ENCODE peak calls at places on chromosome 5, in nine cellular contexts. G is uterus, A is NB4, E is tibial nerve, L is IMR-90, I is prostate gland, F is H1, Z is breast epithelium, Q is testis. S is an unnamed sample.

GRCh38 chr5:458547-459353 is 15.8 kb downstream of the EXOC3 start:
- DNase-seq in G (peak), A (no peak), E (no peak), L (peak), I (no peak), F (no peak), Z (peak), Q (no peak), S (peak)

GRCh38 chr5:36606437-36607113 is at the start of gene SLC1A3:
- DNase-seq in G (no peak), A (peak), E (peak), L (peak), I (peak), F (no peak), Z (peak), Q (peak), S (peak)

GRCh38 chr5:39197556-39197955 is 21.8 kb downstream of the FYB1 start:
- DNase-seq in G (no peak), A (no peak), E (no peak), L (no peak), I (no peak), F (no peak), Z (no peak), Q (no peak), S (peak)

GRCh38 chr5:5331838-5332237 is 90.6 kb upstream of the ICE1 start:
- DNase-seq in G (no peak), A (no peak), E (no peak), L (no peak), I (no peak), F (no peak), Z (no peak), Q (no peak), S (no peak)

GRCh38 chr5:62152394-62153123 is 153.4 kb upstream of the KIF2A start:
- DNase-seq in G (no peak), A (no peak), E (no peak), L (no peak), I (no peak), F (no peak), Z (no peak), Q (no peak), S (no peak)

GRCh38 chr5:68319316-68320093 is 103.9 kb downstream of the PIK3R1 start:
- DNase-seq in G (no peak), A (no peak), E (no peak), L (peak), I (no peak), F (no peak), Z (no peak), Q (no peak), S (no peak)

GRCh38 chr5:168578006-168578405 is 1.2 kb downstream of the PANK3 start:
- DNase-seq in G (no peak), A (peak), E (no peak), L (peak), I (no peak), F (no peak), Z (no peak), Q (no peak), S (no peak)

GRCh38 chr5:38290028-38290653 is 31.8 kb downstream of the EGFLAM start:
- DNase-seq in G (no peak), A (no peak), E (no peak), L (no peak), I (no peak), F (no peak), Z (no peak), Q (no peak), S (no peak)

GRCh38 chr5:141534492-141535213 is 45.8 kb downstream of the PCDHGC5 start:
- DNase-seq in G (no peak), A (no peak), E (no peak), L (no peak), I (no peak), F (no peak), Z (no peak), Q (no peak), S (peak)

GRCh38 chr5:67844937-67845336 is 370.6 kb upstream of the PIK3R1 start:
- DNase-seq in G (no peak), A (no peak), E (no peak), L (no peak), I (no peak), F (peak), Z (no peak), Q (no peak), S (no peak)

GRCh38 chr5:96637191-96637590 is 25.0 kb upstream of the CAST start:
- DNase-seq in G (no peak), A (no peak), E (no peak), L (no peak), I (no peak), F (no peak), Z (no peak), Q (no peak), S (no peak)

GRCh38 chr5:40428129-40428528 is 251.6 kb upstream of the PTGER4 start:
- DNase-seq in G (no peak), A (peak), E (peak), L (peak), I (no peak), F (no peak), Z (no peak), Q (no peak), S (peak)

GRCh38 chr5:134873987-134874830 is at the start of gene TXNDC15:
- DNase-seq in G (peak), A (peak), E (peak), L (peak), I (peak), F (peak), Z (peak), Q (peak), S (peak)

GRCh38 chr5:1500411-1501091 is 23.2 kb downstream of the LPCAT1 start:
- DNase-seq in G (peak), A (no peak), E (no peak), L (no peak), I (peak), F (no peak), Z (no peak), Q (peak), S (no peak)

GRCh38 chr5:36495638-36496010 is 110.8 kb upstream of the SLC1A3 start:
- DNase-seq in G (no peak), A (no peak), E (no peak), L (no peak), I (no peak), F (no peak), Z (no peak), Q (no peak), S (no peak)

GRCh38 chr5:115962565-115963402 is 509 bp downstream of the LVRN start:
- DNase-seq in G (no peak), A (no peak), E (no peak), L (no peak), I (no peak), F (no peak), Z (no peak), Q (peak), S (peak)

GRCh38 chr5:91212336-91213092 is 170.6 kb downstream of the ARRDC3 start:
- DNase-seq in G (peak), A (no peak), E (peak), L (peak), I (no peak), F (no peak), Z (no peak), Q (peak), S (no peak)

GRCh38 chr5:55923177-55923872 is 71.4 kb downstream of the IL6ST start:
- DNase-seq in G (no peak), A (peak), E (no peak), L (no peak), I (no peak), F (no peak), Z (no peak), Q (no peak), S (no peak)

GRCh38 chr5:175123542-175123941 is 320.4 kb downstream of the DRD1 start:
- DNase-seq in G (no peak), A (no peak), E (no peak), L (no peak), I (no peak), F (no peak), Z (no peak), Q (no peak), S (no peak)

GRCh38 chr5:72108200-72109050 is 1.1 kb downstream of the MAP1B start:
- DNase-seq in G (peak), A (peak), E (peak), L (peak), I (peak), F (no peak), Z (peak), Q (peak), S (peak)

GRCh38 chr5:107812570-107813141 is 141.9 kb upstream of the EFNA5 start:
- DNase-seq in G (no peak), A (no peak), E (no peak), L (peak), I (no peak), F (no peak), Z (no peak), Q (no peak), S (no peak)

GRCh38 chr5:14112998-14113652 is 30.0 kb upstream of the TRIO start:
- DNase-seq in G (peak), A (no peak), E (no peak), L (no peak), I (no peak), F (no peak), Z (no peak), Q (no peak), S (no peak)

GRCh38 chr5:151155777-151156731 is 1.5 kb downstream of the ANXA6 start:
- DNase-seq in G (peak), A (peak), E (no peak), L (peak), I (no peak), F (no peak), Z (no peak), Q (peak), S (no peak)

GRCh38 chr5:81235287-81236072 is 2.4 kb downstream of the CKMT2 start:
- DNase-seq in G (peak), A (no peak), E (peak), L (no peak), I (no peak), F (no peak), Z (no peak), Q (peak), S (no peak)

GRCh38 chr5:3604501-3604900 is 8.9 kb downstream of the IRX1 start:
- DNase-seq in G (no peak), A (no peak), E (no peak), L (no peak), I (no peak), F (no peak), Z (no peak), Q (no peak), S (no peak)

GRCh38 chr5:37552770-37553719 is 173.9 kb downstream of the WDR70 start:
- DNase-seq in G (no peak), A (peak), E (no peak), L (peak), I (no peak), F (no peak), Z (no peak), Q (no peak), S (no peak)

GRCh38 chr5:173765030-173765644 is 123.0 kb upstream of the CPEB4 start:
- DNase-seq in G (no peak), A (no peak), E (no peak), L (no peak), I (no peak), F (no peak), Z (no peak), Q (no peak), S (no peak)

GRCh38 chr5:173762930-173763329 is 125.2 kb upstream of the CPEB4 start:
- DNase-seq in G (no peak), A (peak), E (no peak), L (no peak), I (no peak), F (no peak), Z (no peak), Q (no peak), S (no peak)

GRCh38 chr5:173765661-173766060 is 122.5 kb upstream of the CPEB4 start:
- DNase-seq in G (no peak), A (no peak), E (no peak), L (no peak), I (no peak), F (no peak), Z (no peak), Q (no peak), S (no peak)

GRCh38 chr5:173763410-173763809 is 124.7 kb upstream of the CPEB4 start:
- DNase-seq in G (no peak), A (no peak), E (no peak), L (no peak), I (no peak), F (no peak), Z (no peak), Q (no peak), S (no peak)

DNA sequence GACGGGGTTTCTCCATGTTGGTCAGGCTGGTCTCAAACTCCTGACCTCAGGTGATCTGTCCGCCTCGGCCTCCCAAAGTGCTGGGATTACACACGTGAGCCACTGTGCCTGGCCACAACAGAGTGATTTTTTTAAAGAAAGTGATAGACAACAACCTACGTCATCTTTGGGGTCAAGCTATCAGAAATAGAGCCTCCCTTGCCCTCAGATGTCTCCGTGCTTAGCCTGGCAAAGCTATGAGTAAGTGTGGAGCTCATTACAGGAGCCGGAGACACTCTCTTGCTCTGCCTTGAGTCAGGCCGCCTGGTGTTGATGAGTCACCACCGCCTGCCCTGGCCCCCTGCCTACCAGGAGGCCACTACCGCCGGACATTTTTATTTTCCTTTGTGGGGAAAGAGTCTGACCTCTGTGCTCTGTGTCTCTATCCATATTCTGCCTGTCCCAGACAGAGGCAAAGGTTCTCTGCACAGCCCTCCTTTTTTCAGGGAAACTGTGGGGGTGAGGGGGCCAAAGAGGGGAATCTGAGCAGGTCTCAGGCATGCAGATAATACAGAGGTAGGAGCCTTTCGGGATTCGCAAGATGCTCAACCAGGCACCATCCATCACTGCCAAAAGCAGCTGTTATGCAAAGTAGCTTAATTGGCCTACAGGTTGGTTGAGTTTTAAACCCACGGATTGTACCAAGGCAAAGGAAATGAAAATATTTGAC is 123.7 kb upstream of the CPEB4 start:
- DNase-seq in G (peak), A (peak), E (peak), L (peak), I (peak), F (no peak), Z (peak), Q (peak), S (peak)
- TF ChIP-seq POLR2A in G (no peak), A (no peak), E (no peak), L (no peak), I (no peak), F (no peak), Z (no peak), Q (no peak), S (no peak)

GRCh38 chr5:122089096-122089495 is 11.0 kb upstream of the LOX start:
- DNase-seq in G (no peak), A (no peak), E (no peak), L (no peak), I (no peak), F (no peak), Z (no peak), Q (no peak), S (no peak)

GRCh38 chr5:122093415-122093814 is 15.4 kb upstream of the LOX start:
- DNase-seq in G (no peak), A (no peak), E (no peak), L (peak), I (no peak), F (no peak), Z (no peak), Q (no peak), S (no peak)

GRCh38 chr5:122089614-122090013 is 11.6 kb upstream of the LOX start:
- DNase-seq in G (no peak), A (no peak), E (no peak), L (peak), I (no peak), F (no peak), Z (no peak), Q (no peak), S (no peak)

GRCh38 chr5:122093861-122094650 is 16.0 kb upstream of the LOX start:
- DNase-seq in G (no peak), A (no peak), E (no peak), L (peak), I (no peak), F (no peak), Z (no peak), Q (no peak), S (no peak)

GRCh38 chr5:122091942-122092600 is 14.0 kb upstream of the LOX start:
- DNase-seq in G (no peak), A (no peak), E (no peak), L (peak), I (no peak), F (no peak), Z (no peak), Q (no peak), S (no peak)
- H3K4me3 ChIP-seq in G (no peak), A (no peak), E (no peak), L (no peak), I (no peak), F (no peak), Z (no peak), Q (no peak), S (no peak)

GRCh38 chr5:11247224-11247623 is 486.2 kb upstream of the DAP start:
- DNase-seq in G (no peak), A (no peak), E (no peak), L (no peak), I (no peak), F (no peak), Z (no peak), Q (no peak), S (no peak)
- TF ChIP-seq CTCF in G (no peak), A (no peak), E (no peak), L (no peak), I (no peak), F (peak), Z (no peak), Q (no peak), S (no peak)

GRCh38 chr5:154940772-154941620 is at the start of gene MRPL22:
- DNase-seq in G (peak), A (peak), E (peak), L (peak), I (peak), F (peak), Z (peak), Q (peak), S (peak)
- TF ChIP-seq POLR2A in G (no peak), A (peak), E (no peak), L (peak), I (peak), F (peak), Z (peak), Q (no peak), S (no peak)

GRCh38 chr5:124697482-124697881 is 49.0 kb downstream of the ZNF608 start:
- DNase-seq in G (no peak), A (no peak), E (no peak), L (no peak), I (no peak), F (no peak), Z (no peak), Q (no peak), S (no peak)

GRCh38 chr5:124696898-124697297 is 49.5 kb downstream of the ZNF608 start:
- DNase-seq in G (no peak), A (no peak), E (no peak), L (no peak), I (no peak), F (no peak), Z (no peak), Q (no peak), S (no peak)

GRCh38 chr5:124698774-124699173 is 47.7 kb downstream of the ZNF608 start:
- DNase-seq in G (no peak), A (no peak), E (no peak), L (peak), I (no peak), F (no peak), Z (no peak), Q (no peak), S (no peak)

GRCh38 chr5:124700333-124700732 is 46.1 kb downstream of the ZNF608 start:
- DNase-seq in G (no peak), A (no peak), E (no peak), L (no peak), I (no peak), F (no peak), Z (no peak), Q (no peak), S (no peak)

DNA sequence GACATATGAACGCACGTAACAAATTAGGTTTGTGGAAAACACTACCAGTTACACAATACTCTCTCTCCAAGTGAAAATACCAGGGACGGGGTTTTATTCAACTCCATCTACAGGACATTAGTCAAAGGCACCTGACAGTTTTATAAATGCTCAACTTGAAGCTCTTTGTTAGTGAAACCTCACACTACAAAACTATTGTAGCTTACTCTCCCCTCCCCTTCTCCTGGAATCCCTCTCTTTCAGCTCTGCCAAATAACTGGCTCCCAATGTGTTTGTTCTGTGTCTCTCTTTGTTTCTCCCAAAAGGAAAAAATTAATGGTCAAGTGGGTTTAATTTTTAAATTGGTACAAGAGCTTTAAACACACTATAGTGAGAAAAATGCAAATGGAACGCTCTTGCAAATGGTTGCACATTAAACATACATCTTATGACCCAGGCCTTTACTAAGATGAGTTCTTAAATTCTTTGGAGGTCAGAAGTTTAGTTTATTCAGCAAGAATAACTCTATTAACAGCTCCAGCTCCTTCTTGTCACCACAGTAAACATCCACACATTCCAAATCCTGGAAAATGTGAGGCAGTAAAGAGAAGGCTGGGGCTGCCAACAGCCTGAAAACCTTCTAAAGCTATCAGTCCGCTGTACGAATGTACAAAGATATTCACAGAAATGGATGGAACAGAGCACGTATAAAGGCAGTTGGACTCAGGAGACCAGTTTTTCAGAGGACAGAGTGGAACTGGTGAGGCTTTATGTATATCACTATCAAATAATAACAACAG is 48.3 kb downstream of the ZNF608 start:
- DNase-seq in G (no peak), A (no peak), E (no peak), L (peak), I (peak), F (no peak), Z (no peak), Q (peak), S (no peak)
- H3K4me3 ChIP-seq in G (no peak), A (no peak), E (no peak), L (no peak), I (no peak), F (no peak), Z (no peak), Q (no peak), S (no peak)

GRCh38 chr5:139120521-139120920 is 77.6 kb downstream of the SIL1 start:
- DNase-seq in G (no peak), A (no peak), E (no peak), L (no peak), I (no peak), F (no peak), Z (no peak), Q (no peak), S (no peak)

GRCh38 chr5:139124774-139125391 is 73.3 kb downstream of the SIL1 start:
- DNase-seq in G (no peak), A (no peak), E (no peak), L (no peak), I (no peak), F (no peak), Z (no peak), Q (no peak), S (peak)

GRCh38 chr5:139117342-139117884 is 80.8 kb downstream of the SIL1 start:
- DNase-seq in G (no peak), A (no peak), E (no peak), L (no peak), I (no peak), F (no peak), Z (no peak), Q (no peak), S (peak)

GRCh38 chr5:139118804-139119203 is 79.4 kb downstream of the SIL1 start:
- DNase-seq in G (no peak), A (no peak), E (no peak), L (no peak), I (no peak), F (no peak), Z (no peak), Q (no peak), S (no peak)

DNA sequence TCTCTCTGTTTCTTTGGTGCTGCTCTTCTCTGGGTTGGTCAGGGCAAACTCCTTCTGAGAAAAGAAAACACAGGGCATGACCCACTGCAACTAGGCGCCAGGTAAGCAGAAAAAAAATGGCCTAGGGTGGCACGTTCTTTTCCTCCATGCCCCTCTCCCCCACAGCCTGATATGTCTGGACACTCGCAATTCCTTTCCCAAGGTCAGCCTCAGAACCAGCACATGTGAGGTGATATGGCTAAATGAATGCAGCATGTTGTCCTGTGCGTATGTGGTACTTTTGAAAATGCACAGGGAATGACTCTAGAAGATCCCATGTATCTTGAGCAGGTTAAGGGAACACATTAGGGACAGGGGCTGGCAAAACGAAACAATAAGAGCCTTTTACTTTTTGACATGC is 77.0 kb downstream of the SIL1 start:
- DNase-seq in G (no peak), A (no peak), E (no peak), L (no peak), I (no peak), F (no peak), Z (no peak), Q (no peak), S (no peak)
- TF ChIP-seq CTCF in G (no peak), A (no peak), E (no peak), L (no peak), I (no peak), F (no peak), Z (no peak), Q (no peak), S (no peak)